ENCODE peak calls at places on chromosome 4, in ten cellular contexts. T is EL; Q is endothelial cell; Z is A172; A is ELR; Y is AML-193; E is sigmoid colon; J is fibroblast of pulmonary artery; K is psoas muscle; G is stimulated activated naive CD8-positive, alpha-beta T cell treated with anti-CD3 and anti-CD28 coated beads, Interleukin-15, amount 100 ng/mL, for 72 hours. U is an unnamed sample.

GRCh38 chr4:33306131-33306530 is 2586.0 kb downstream of the PCDH7 start:
- DNase-seq in T (no peak), Q (no peak), Z (no peak), A (no peak), Y (no peak), E (no peak), J (no peak), K (no peak), G (no peak), U (no peak)

GRCh38 chr4:153438916-153439756 is 27.0 kb upstream of the TMEM131L start:
- DNase-seq in T (no peak), Q (no peak), Z (no peak), A (no peak), Y (no peak), E (no peak), J (no peak), K (no peak), G (peak), U (no peak)

GRCh38 chr4:141724646-141725045 is 88.3 kb downstream of the IL15 start:
- DNase-seq in T (no peak), Q (no peak), Z (no peak), A (no peak), Y (no peak), E (no peak), J (no peak), K (no peak), G (no peak), U (no peak)

GRCh38 chr4:105998210-105998609 is 102.9 kb downstream of the NPNT start:
- DNase-seq in T (no peak), Q (no peak), Z (no peak), A (no peak), Y (no peak), E (no peak), J (no peak), K (no peak), G (no peak), U (no peak)

GRCh38 chr4:16686195-16686594 is 212.2 kb downstream of the LDB2 start:
- DNase-seq in T (peak), Q (no peak), Z (no peak), A (peak), Y (no peak), E (no peak), J (peak), K (no peak), G (no peak), U (peak)

GRCh38 chr4:33924801-33925200 is 2319.5 kb downstream of the ARAP2 start:
- DNase-seq in T (peak), Q (no peak), Z (peak), A (peak), Y (no peak), E (no peak), J (no peak), K (no peak), G (no peak), U (no peak)

GRCh38 chr4:157270108-157270507 is 49.6 kb downstream of the GRIA2 start:
- DNase-seq in T (no peak), Q (no peak), Z (no peak), A (no peak), Y (no peak), E (no peak), J (no peak), K (no peak), G (no peak), U (no peak)

GRCh38 chr4:177118596-177118995 is 191.1 kb upstream of the NEIL3 start:
- DNase-seq in T (peak), Q (no peak), Z (peak), A (no peak), Y (no peak), E (peak), J (peak), K (peak), G (no peak), U (no peak)

GRCh38 chr4:95585016-95585695 is 36.4 kb upstream of the UNC5C start:
- DNase-seq in T (no peak), Q (no peak), Z (peak), A (peak), Y (no peak), E (no peak), J (no peak), K (no peak), G (no peak), U (peak)

GRCh38 chr4:26719954-26720552 is 136.2 kb downstream of the TBC1D19 start:
- DNase-seq in T (peak), Q (no peak), Z (peak), A (peak), Y (peak), E (no peak), J (peak), K (no peak), G (no peak), U (peak)

GRCh38 chr4:109588176-109588575 is 28.1 kb downstream of the MCUB start:
- DNase-seq in T (no peak), Q (no peak), Z (no peak), A (peak), Y (no peak), E (no peak), J (no peak), K (no peak), G (peak), U (no peak)

GRCh38 chr4:25856756-25857155 is 6.0 kb downstream of the SEL1L3 start:
- DNase-seq in T (no peak), Q (no peak), Z (no peak), A (no peak), Y (no peak), E (no peak), J (peak), K (no peak), G (no peak), U (no peak)

GRCh38 chr4:97605927-97606326 is 537.3 kb downstream of the STPG2 start:
- DNase-seq in T (no peak), Q (no peak), Z (no peak), A (no peak), Y (no peak), E (no peak), J (no peak), K (no peak), G (no peak), U (no peak)

GRCh38 chr4:70925899-70926635 is 23.9 kb downstream of the MOB1B start:
- DNase-seq in T (no peak), Q (no peak), Z (no peak), A (no peak), Y (no peak), E (no peak), J (no peak), K (no peak), G (no peak), U (no peak)

GRCh38 chr4:41661447-41662076 is 87.0 kb downstream of the PHOX2B start:
- DNase-seq in T (peak), Q (peak), Z (peak), A (peak), Y (peak), E (no peak), J (peak), K (peak), G (peak), U (peak)

GRCh38 chr4:171621646-171622045 is 191.6 kb upstream of the GALNTL6 start:
- DNase-seq in T (no peak), Q (no peak), Z (no peak), A (no peak), Y (no peak), E (no peak), J (no peak), K (no peak), G (no peak), U (no peak)

GRCh38 chr4:99180367-99181169 is 36.5 kb upstream of the ADH4 start:
- DNase-seq in T (peak), Q (no peak), Z (peak), A (peak), Y (no peak), E (peak), J (peak), K (no peak), G (no peak), U (peak)